ENCODE peak calls at places on chromosomes 6 and 20, in six cellular contexts. One of them, this sample, is unnamed.

GRCh38 chr6:37502703-37503485 is 3.2 kb upstream of the CCDC167 start:
- DNase-seq in upper lobe of right lung: no peak
- DNase-seq in brain microvascular endothelial cell: no peak
- DNase-seq in astrocyte of the spinal cord: no peak
- DNase-seq in LHCN-M2: peak; percentile 32
- DNase-seq in T1000: no peak
- DNase-seq in this sample: no peak

GRCh38 chr6:15504581-15505350 is 158.1 kb downstream of the DTNBP1 start:
- DNase-seq in T1000: peak; percentile 73
- DNase-seq in brain microvascular endothelial cell: peak; percentile 94
- DNase-seq in astrocyte of the spinal cord: peak; percentile 99
- DNase-seq in LHCN-M2: peak; percentile 96
- DNase-seq in upper lobe of right lung: peak; percentile 70
- DNase-seq in this sample: peak; percentile 97

GRCh38 chr20:21575167-21575566 is 61.3 kb upstream of the NKX2-2 start:
- DNase-seq in upper lobe of right lung: no peak
- DNase-seq in T1000: no peak
- DNase-seq in LHCN-M2: no peak
- DNase-seq in brain microvascular endothelial cell: no peak
- DNase-seq in astrocyte of the spinal cord: no peak
- DNase-seq in this sample: no peak

GRCh38 chr6:142361765-142362540 is 60.1 kb downstream of the ADGRG6 start:
- DNase-seq in brain microvascular endothelial cell: peak; percentile 58
- DNase-seq in upper lobe of right lung: no peak
- DNase-seq in T1000: no peak
- DNase-seq in LHCN-M2: no peak
- DNase-seq in astrocyte of the spinal cord: peak; percentile 22
- DNase-seq in this sample: peak; percentile 83

GRCh38 chr6:1574895-1575212 is 34.9 kb upstream of the FOXC1 start:
- DNase-seq in astrocyte of the spinal cord: no peak
- DNase-seq in brain microvascular endothelial cell: no peak
- DNase-seq in upper lobe of right lung: no peak
- DNase-seq in T1000: no peak
- DNase-seq in LHCN-M2: no peak
- DNase-seq in this sample: no peak

GRCh38 chr6:159578629-159579028 is 114.4 kb downstream of the SOD2 start:
- DNase-seq in astrocyte of the spinal cord: no peak
- DNase-seq in LHCN-M2: no peak
- DNase-seq in T1000: no peak
- DNase-seq in brain microvascular endothelial cell: no peak
- DNase-seq in upper lobe of right lung: no peak
- DNase-seq in this sample: no peak

GRCh38 chr6:106716966-106717365 is 87.6 kb downstream of the QRSL1 start:
- DNase-seq in brain microvascular endothelial cell: no peak
- DNase-seq in LHCN-M2: no peak
- DNase-seq in upper lobe of right lung: no peak
- DNase-seq in astrocyte of the spinal cord: no peak
- DNase-seq in T1000: no peak
- DNase-seq in this sample: no peak

GRCh38 chr20:577167-577791 is 32.8 kb downstream of the TCF15 start:
- DNase-seq in brain microvascular endothelial cell: no peak
- DNase-seq in upper lobe of right lung: no peak
- DNase-seq in T1000: no peak
- DNase-seq in astrocyte of the spinal cord: no peak
- DNase-seq in LHCN-M2: no peak
- DNase-seq in this sample: no peak

GRCh38 chr20:39045676-39046075 is 83.5 kb downstream of the DHX35 start:
- DNase-seq in LHCN-M2: no peak
- DNase-seq in upper lobe of right lung: no peak
- DNase-seq in T1000: no peak
- DNase-seq in astrocyte of the spinal cord: no peak
- DNase-seq in brain microvascular endothelial cell: no peak
- DNase-seq in this sample: no peak

GRCh38 chr20:14407336-14407735 is 69.9 kb upstream of the FLRT3 start:
- DNase-seq in T1000: no peak
- DNase-seq in LHCN-M2: no peak
- DNase-seq in upper lobe of right lung: no peak
- DNase-seq in astrocyte of the spinal cord: no peak
- DNase-seq in brain microvascular endothelial cell: no peak
- DNase-seq in this sample: no peak

GRCh38 chr6:81138236-81138635 is 614.2 kb downstream of the TENT5A start:
- DNase-seq in upper lobe of right lung: no peak
- DNase-seq in brain microvascular endothelial cell: no peak
- DNase-seq in T1000: no peak
- DNase-seq in LHCN-M2: peak; percentile 46
- DNase-seq in astrocyte of the spinal cord: no peak
- DNase-seq in this sample: no peak

This sample was measured in AG09309.